ENCODE peak calls at places on chromosomes 16 and 17, in eight cellular contexts. One of them, this sample, is unnamed.

GRCh38 chr17:41777579-41778188 is 8.8 kb downstream of the JUP start:
- DNase-seq in activated naive CD8-positive, alpha-beta T cell treated with anti-CD3 and anti-CD28 coated beads, Interleukin-2, amount 50 U/mL, for 16 hours: no peak
- DNase-seq in body of pancreas: peak
- DNase-seq in NB4: no peak
- DNase-seq in A673: no peak
- DNase-seq in left ventricle myocardium superior: peak
- DNase-seq in NCI-H2029 treated with DMSO at 0.1 percent for 48 hours: peak
- DNase-seq in ELR: peak
- DNase-seq in this sample: no peak

GRCh38 chr17:77085916-77086432 is 54.8 kb upstream of the SEC14L1 start:
- DNase-seq in activated naive CD8-positive, alpha-beta T cell treated with anti-CD3 and anti-CD28 coated beads, Interleukin-2, amount 50 U/mL, for 16 hours: no peak
- DNase-seq in body of pancreas: no peak
- DNase-seq in NB4: no peak
- DNase-seq in A673: no peak
- DNase-seq in left ventricle myocardium superior: no peak
- DNase-seq in NCI-H2029 treated with DMSO at 0.1 percent for 48 hours: no peak
- DNase-seq in ELR: no peak
- DNase-seq in this sample: no peak

GRCh38 chr17:68295086-68295485 is 3.8 kb downstream of the ARSG start:
- DNase-seq in activated naive CD8-positive, alpha-beta T cell treated with anti-CD3 and anti-CD28 coated beads, Interleukin-2, amount 50 U/mL, for 16 hours: no peak
- DNase-seq in body of pancreas: no peak
- DNase-seq in NB4: no peak
- DNase-seq in A673: no peak
- DNase-seq in left ventricle myocardium superior: no peak
- DNase-seq in NCI-H2029 treated with DMSO at 0.1 percent for 48 hours: no peak
- DNase-seq in ELR: no peak
- DNase-seq in this sample: no peak

GRCh38 chr16:24075929-24076716 is 180.0 kb upstream of the CACNG3 start:
- DNase-seq in activated naive CD8-positive, alpha-beta T cell treated with anti-CD3 and anti-CD28 coated beads, Interleukin-2, amount 50 U/mL, for 16 hours: no peak
- DNase-seq in body of pancreas: no peak
- DNase-seq in NB4: peak
- DNase-seq in A673: peak
- DNase-seq in left ventricle myocardium superior: no peak
- DNase-seq in NCI-H2029 treated with DMSO at 0.1 percent for 48 hours: no peak
- DNase-seq in ELR: peak
- DNase-seq in this sample: peak

GRCh38 chr17:55067697-55068439 is 99.3 kb downstream of the STXBP4 start:
- DNase-seq in activated naive CD8-positive, alpha-beta T cell treated with anti-CD3 and anti-CD28 coated beads, Interleukin-2, amount 50 U/mL, for 16 hours: no peak
- DNase-seq in body of pancreas: no peak
- DNase-seq in NB4: peak
- DNase-seq in A673: peak
- DNase-seq in left ventricle myocardium superior: no peak
- DNase-seq in NCI-H2029 treated with DMSO at 0.1 percent for 48 hours: no peak
- DNase-seq in ELR: peak
- DNase-seq in this sample: no peak

GRCh38 chr16:66366433-66367299 is at the start of gene CDH5:
- DNase-seq in activated naive CD8-positive, alpha-beta T cell treated with anti-CD3 and anti-CD28 coated beads, Interleukin-2, amount 50 U/mL, for 16 hours: no peak
- DNase-seq in body of pancreas: no peak
- DNase-seq in NB4: no peak
- DNase-seq in A673: no peak
- DNase-seq in left ventricle myocardium superior: peak
- DNase-seq in NCI-H2029 treated with DMSO at 0.1 percent for 48 hours: no peak
- DNase-seq in ELR: no peak
- DNase-seq in this sample: no peak

GRCh38 chr16:11890231-11890630 is 25.5 kb downstream of the GSPT1 start:
- DNase-seq in activated naive CD8-positive, alpha-beta T cell treated with anti-CD3 and anti-CD28 coated beads, Interleukin-2, amount 50 U/mL, for 16 hours: no peak
- DNase-seq in body of pancreas: no peak
- DNase-seq in NB4: no peak
- DNase-seq in A673: no peak
- DNase-seq in left ventricle myocardium superior: no peak
- DNase-seq in NCI-H2029 treated with DMSO at 0.1 percent for 48 hours: no peak
- DNase-seq in ELR: no peak
- DNase-seq in this sample: no peak

GRCh38 chr17:50169121-50169764 is 3.4 kb downstream of the SGCA start:
- DNase-seq in activated naive CD8-positive, alpha-beta T cell treated with anti-CD3 and anti-CD28 coated beads, Interleukin-2, amount 50 U/mL, for 16 hours: no peak
- DNase-seq in body of pancreas: no peak
- DNase-seq in NB4: peak
- DNase-seq in A673: peak
- DNase-seq in left ventricle myocardium superior: no peak
- DNase-seq in NCI-H2029 treated with DMSO at 0.1 percent for 48 hours: no peak
- DNase-seq in ELR: peak
- DNase-seq in this sample: no peak

GRCh38 chr17:80791758-80792284 is 199.8 kb upstream of the CHMP6 start:
- DNase-seq in activated naive CD8-positive, alpha-beta T cell treated with anti-CD3 and anti-CD28 coated beads, Interleukin-2, amount 50 U/mL, for 16 hours: no peak
- DNase-seq in body of pancreas: peak
- DNase-seq in NB4: no peak
- DNase-seq in A673: peak
- DNase-seq in left ventricle myocardium superior: peak
- DNase-seq in NCI-H2029 treated with DMSO at 0.1 percent for 48 hours: no peak
- DNase-seq in ELR: peak
- DNase-seq in this sample: no peak

GRCh38 chr16:15482068-15482747 is 47.8 kb downstream of the BMERB1 start:
- DNase-seq in activated naive CD8-positive, alpha-beta T cell treated with anti-CD3 and anti-CD28 coated beads, Interleukin-2, amount 50 U/mL, for 16 hours: peak
- DNase-seq in body of pancreas: peak
- DNase-seq in NB4: peak
- DNase-seq in A673: peak
- DNase-seq in left ventricle myocardium superior: no peak
- DNase-seq in NCI-H2029 treated with DMSO at 0.1 percent for 48 hours: no peak
- DNase-seq in ELR: peak
- DNase-seq in this sample: no peak

This sample was measured in stimulated activated CD8-positive, alpha-beta memory T cell treated with anti-CD3 and anti-CD28 coated beads, Interleukin-7, amount 100 ng/mL, for 24 hours.